ENCODE peak calls at places on chromosomes 13 and 19, in seven cellular contexts. Q, I, O, N, T, U and B are unnamed samples.

GRCh38 chr13:31631071-31631470 is 108.3 kb upstream of the RXFP2 start:
- DNase-seq in U (no peak), O (peak), I (no peak), N (no peak), T (no peak), Q (peak), B (peak)

GRCh38 chr13:86922936-86923335 is 748.2 kb upstream of the SLITRK5 start:
- DNase-seq in Q (no peak), T (no peak), N (no peak), O (no peak), U (no peak), I (no peak), B (no peak)

GRCh38 chr19:447816-448546 is 12.9 kb downstream of the SHC2 start:
- DNase-seq in Q (no peak), U (no peak), O (no peak), T (no peak), N (no peak), I (peak), B (no peak)

GRCh38 chr13:53637971-53638547 is 609.4 kb downstream of the OLFM4 start:
- DNase-seq in O (no peak), T (no peak), N (no peak), U (no peak), I (no peak), Q (no peak), B (no peak)

GRCh38 chr13:109785892-109786450 is 412 bp downstream of the IRS2 start:
- DNase-seq in T (no peak), U (peak), I (peak), O (no peak), Q (no peak), N (peak), B (no peak)

GRCh38 chr19:14393303-14393702 is 12.1 kb downstream of the ADGRE5 start:
- DNase-seq in O (no peak), T (no peak), I (peak), N (no peak), Q (no peak), U (no peak), B (no peak)

GRCh38 chr19:5994407-5995165 is 16.6 kb upstream of the RANBP3 start:
- DNase-seq in I (no peak), T (no peak), U (no peak), Q (no peak), O (no peak), N (no peak), B (no peak)

GRCh38 chr13:26011996-26012688 is 39.7 kb downstream of the SHISA2 start:
- DNase-seq in O (peak), T (no peak), Q (no peak), I (peak), U (peak), N (no peak), B (no peak)

GRCh38 chr13:30145709-30146367 is 161.5 kb downstream of the KATNAL1 start:
- DNase-seq in O (no peak), U (no peak), T (no peak), Q (no peak), N (no peak), I (no peak), B (no peak)

GRCh38 chr13:44181938-44182337 is 191.7 kb upstream of the SERP2 start:
- DNase-seq in Q (peak), O (no peak), N (no peak), I (no peak), T (no peak), U (no peak), B (peak)

GRCh38 chr13:22278336-22278929 is 607.6 kb downstream of the FGF9 start:
- DNase-seq in U (peak), O (no peak), Q (no peak), N (peak), T (no peak), I (peak), B (peak)

GRCh38 chr13:25046274-25046984 is 49.5 kb upstream of the PABPC3 start:
- DNase-seq in O (no peak), I (peak), U (no peak), N (no peak), Q (no peak), T (no peak), B (no peak)

GRCh38 chr19:18167011-18167410 is 6.6 kb upstream of the IFI30 start:
- DNase-seq in O (no peak), T (no peak), N (no peak), Q (no peak), I (no peak), U (no peak), B (no peak)

GRCh38 chr13:27401210-27401609 is 23.2 kb upstream of the GTF3A start:
- DNase-seq in I (no peak), N (no peak), T (no peak), U (no peak), O (no peak), Q (no peak), B (no peak)

GRCh38 chr13:27971776-27972618 is 2.9 kb upstream of the CDX2 start:
- DNase-seq in Q (no peak), I (no peak), U (no peak), T (no peak), N (no peak), O (no peak), B (no peak)

GRCh38 chr19:50427997-50428425 is 4.7 kb upstream of the MYBPC2 start:
- DNase-seq in T (no peak), I (no peak), O (peak), N (peak), Q (peak), U (peak), B (no peak)

GRCh38 chr19:57927587-57927986 is 7.6 kb downstream of the ZNF418 start:
- DNase-seq in I (no peak), Q (no peak), U (no peak), T (no peak), N (no peak), O (no peak), B (no peak)

GRCh38 chr19:10193666-10194499 is 870 bp downstream of the DNMT1 start:
- DNase-seq in U (peak), I (peak), T (peak), N (no peak), O (peak), Q (peak), B (no peak)

GRCh38 chr19:57708641-57709354 is at the start of gene ZNF154:
- DNase-seq in Q (peak), O (peak), N (peak), U (peak), T (peak), I (peak), B (no peak)

GRCh38 chr13:62643799-62644484 is 1228.3 kb upstream of the PCDH20 start:
- DNase-seq in I (peak), T (no peak), N (no peak), U (no peak), Q (no peak), O (no peak), B (no peak)

GRCh38 chr13:25375727-25376358 is 4.1 kb downstream of the ATP8A2 start:
- DNase-seq in O (peak), U (peak), T (no peak), I (peak), N (peak), Q (peak), B (peak)

GRCh38 chr13:92175330-92175729 is 776.9 kb downstream of the GPC5 start:
- DNase-seq in N (no peak), Q (peak), I (peak), O (peak), T (no peak), U (no peak), B (peak)

GRCh38 chr19:22052644-22053013 is 345 bp downstream of the ZNF257 start:
- DNase-seq in O (peak), N (no peak), T (peak), I (no peak), Q (no peak), U (no peak), B (no peak)

GRCh38 chr19:38190793-38191192 is 33.2 kb downstream of the DPF1 start:
- DNase-seq in Q (no peak), T (no peak), U (no peak), N (no peak), I (no peak), O (no peak), B (no peak)

GRCh38 chr13:22175211-22175610 is 504.3 kb downstream of the FGF9 start:
- DNase-seq in I (no peak), N (no peak), O (no peak), U (no peak), Q (no peak), T (no peak), B (no peak)

GRCh38 chr13:59472134-59472533 is 691.6 kb downstream of the DIAPH3 start:
- DNase-seq in O (no peak), T (no peak), U (no peak), Q (peak), N (no peak), I (no peak), B (no peak)

GRCh38 chr13:73417012-73417615 is 358.3 kb downstream of the KLF5 start:
- DNase-seq in N (no peak), O (peak), T (no peak), I (no peak), Q (peak), U (no peak), B (peak)